ENCODE peak calls at places on chromosome 20, in seven cellular contexts. A is K562, J is IMR-90, M is tibial nerve, N is gastrocnemius medialis, G is breast epithelium, X is HepG2. R is an unnamed sample.

GRCh38 chr20:32626859-32627636 is 41.9 kb upstream of the NOL4L start:
- DNase-seq in A (no peak), J (no peak), M (no peak), N (no peak), G (no peak), X (no peak), R (no peak)

GRCh38 chr20:63488331-63489251 is 10.3 kb downstream of the EEF1A2 start:
- DNase-seq in A (no peak), J (no peak), M (no peak), N (no peak), G (no peak), X (no peak), R (no peak)

GRCh38 chr20:17520583-17520982 is 10.6 kb downstream of the BFSP1 start:
- DNase-seq in A (no peak), J (no peak), M (no peak), N (no peak), G (no peak), X (no peak), R (no peak)

GRCh38 chr20:21104466-21104761 is 1.7 kb downstream of the LINC00237 start:
- DNase-seq in A (no peak), J (no peak), M (no peak), N (no peak), G (no peak), X (no peak), R (no peak)

GRCh38 chr20:58010666-58011065 is 217.8 kb downstream of the ANKRD60 start:
- DNase-seq in A (no peak), J (no peak), M (no peak), N (no peak), G (no peak), X (no peak), R (no peak)

GRCh38 chr20:51631011-51631950 is 88.8 kb upstream of the NFATC2 start:
- DNase-seq in A (peak; percentile 31), J (peak; percentile 99), M (peak; percentile 83), N (peak; percentile 61), G (peak; percentile 80), X (peak; percentile 28), R (peak; percentile 93)

GRCh38 chr20:59144179-59144830 is 19.3 kb upstream of the ZNF831 start:
- DNase-seq in A (no peak), J (no peak), M (no peak), N (no peak), G (no peak), X (no peak), R (no peak)

GRCh38 chr20:10864076-10864672 is 190.4 kb upstream of the JAG1 start:
- DNase-seq in A (no peak), J (no peak), M (peak; percentile 23), N (no peak), G (no peak), X (no peak), R (no peak)

GRCh38 chr20:44182863-44183262 is 4.1 kb downstream of the JPH2 start:
- DNase-seq in A (no peak), J (no peak), M (no peak), N (no peak), G (no peak), X (no peak), R (no peak)

GRCh38 chr20:5784735-5785134 is 34.5 kb downstream of the SHLD1 start:
- DNase-seq in A (peak; percentile 82), J (no peak), M (no peak), N (no peak), G (no peak), X (no peak), R (no peak)

GRCh38 chr20:49989234-49990065 is 6.7 kb downstream of the SNAI1 start:
- DNase-seq in A (peak; percentile 28), J (peak; percentile 87), M (peak; percentile 72), N (peak; percentile 66), G (no peak), X (no peak), R (no peak)

GRCh38 chr20:50546729-50547314 is 36.6 kb downstream of the PTPN1 start:
- DNase-seq in A (no peak), J (no peak), M (no peak), N (no peak), G (no peak), X (no peak), R (no peak)

GRCh38 chr20:19757973-19758887 is at the start of gene RIN2:
- DNase-seq in A (peak; percentile 7), J (peak; percentile 87), M (peak; percentile 81), N (peak; percentile 89), G (peak; percentile 89), X (peak; percentile 86), R (peak; percentile 93)

GRCh38 chr20:37901667-37902503 is 1.0 kb upstream of the VSTM2L start:
- DNase-seq in A (peak; percentile 89), J (peak; percentile 60), M (no peak), N (peak; percentile 45), G (peak; percentile 19), X (peak; percentile 61), R (no peak)

GRCh38 chr20:8020314-8021079 is 936 bp upstream of the TMX4 start:
- DNase-seq in A (no peak), J (no peak), M (no peak), N (no peak), G (no peak), X (peak; percentile 23), R (no peak)

GRCh38 chr20:4550740-4551139 is 171.0 kb upstream of the PRND start:
- DNase-seq in A (no peak), J (peak; percentile 56), M (no peak), N (no peak), G (no peak), X (no peak), R (no peak)

GRCh38 chr20:30486103-30486478 is 771.4 kb upstream of the DEFB115 start:
- DNase-seq in A (no peak), J (no peak), M (no peak), N (no peak), G (no peak), X (no peak), R (no peak)

GRCh38 chr20:43945391-43946205 is 30.9 kb downstream of the TOX2 start:
- DNase-seq in A (no peak), J (no peak), M (no peak), N (no peak), G (no peak), X (no peak), R (no peak)

DNA sequence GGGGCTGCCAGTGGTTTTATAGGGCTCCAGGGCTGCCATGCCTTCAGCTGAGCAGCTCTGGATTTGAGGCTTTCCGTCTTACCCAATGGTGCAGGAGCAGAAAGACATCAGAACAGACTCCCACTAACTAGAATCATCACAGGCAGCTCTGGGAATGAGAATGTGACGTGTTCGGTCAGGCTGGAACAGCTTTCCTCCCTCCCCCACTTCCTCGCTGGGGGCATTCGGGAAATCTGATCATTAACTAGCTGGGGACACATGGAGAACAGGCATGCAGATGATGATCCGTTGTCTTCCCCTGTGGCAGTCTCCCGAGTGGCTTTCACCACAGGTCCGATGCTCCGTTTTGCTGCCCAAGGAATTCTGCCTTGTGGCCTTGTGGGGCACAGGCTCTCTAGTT is 5.5 kb upstream of the MTG2 start:
- DNase-seq in A (no peak), J (no peak), M (no peak), N (no peak), G (no peak), X (no peak), R (no peak)
- TF ChIP-seq POLR2A in A (no peak), J (no peak), M (no peak), N (no peak), G (no peak), X (no peak), R (no peak)

GRCh38 chr20:48577557-48577956 is 250.2 kb downstream of the PREX1 start:
- DNase-seq in A (no peak), J (no peak), M (no peak), N (no peak), G (no peak), X (no peak), R (no peak)

GRCh38 chr20:48582361-48582991 is 245.3 kb downstream of the PREX1 start:
- DNase-seq in A (no peak), J (no peak), M (no peak), N (no peak), G (no peak), X (no peak), R (no peak)

GRCh38 chr20:48574383-48574782 is 253.4 kb downstream of the PREX1 start:
- DNase-seq in A (no peak), J (no peak), M (no peak), N (no peak), G (no peak), X (no peak), R (no peak)

GRCh38 chr20:48581167-48581566 is 246.6 kb downstream of the PREX1 start:
- DNase-seq in A (no peak), J (no peak), M (no peak), N (no peak), G (no peak), X (no peak), R (no peak)

DNA sequence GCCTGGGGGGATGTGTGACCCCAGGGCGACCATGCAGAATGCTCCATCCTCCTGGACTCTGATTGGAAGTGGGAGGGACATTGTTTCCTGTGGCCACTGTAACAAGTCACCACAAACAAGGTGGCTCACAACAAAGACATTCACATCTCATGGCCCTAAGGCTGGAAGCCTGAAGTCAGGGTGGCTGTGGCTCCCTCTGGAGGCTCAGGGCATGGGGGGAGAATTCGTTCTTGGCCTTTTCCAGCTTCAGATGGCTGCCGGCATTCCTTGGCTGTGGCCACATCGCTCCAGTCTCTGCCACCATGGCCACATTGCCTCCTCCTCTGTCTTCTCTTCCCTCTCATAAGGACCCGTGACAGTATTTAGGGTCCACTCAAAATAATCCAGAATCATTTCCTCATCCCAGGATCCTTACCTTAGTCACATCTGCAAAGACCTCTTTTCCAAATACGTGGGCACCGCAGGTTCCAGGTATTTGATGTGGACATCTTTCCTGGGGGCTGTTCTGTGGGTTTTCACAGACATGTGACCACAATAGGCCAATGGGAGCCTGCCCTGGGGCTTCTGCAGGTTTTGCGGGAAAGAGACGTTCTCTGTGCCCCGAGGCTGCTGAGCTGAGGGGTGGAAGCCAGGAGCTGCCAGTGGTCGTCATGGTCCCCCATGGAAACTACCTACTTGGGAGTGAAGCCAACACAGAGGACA is 249.3 kb downstream of the PREX1 start:
- DNase-seq in A (no peak), J (no peak), M (no peak), N (no peak), G (no peak), X (no peak), R (no peak)
- TF ChIP-seq CTCF in A (no peak), J (no peak), M (no peak), N (no peak), G (no peak), X (peak; percentile 61), R (no peak)

DNA sequence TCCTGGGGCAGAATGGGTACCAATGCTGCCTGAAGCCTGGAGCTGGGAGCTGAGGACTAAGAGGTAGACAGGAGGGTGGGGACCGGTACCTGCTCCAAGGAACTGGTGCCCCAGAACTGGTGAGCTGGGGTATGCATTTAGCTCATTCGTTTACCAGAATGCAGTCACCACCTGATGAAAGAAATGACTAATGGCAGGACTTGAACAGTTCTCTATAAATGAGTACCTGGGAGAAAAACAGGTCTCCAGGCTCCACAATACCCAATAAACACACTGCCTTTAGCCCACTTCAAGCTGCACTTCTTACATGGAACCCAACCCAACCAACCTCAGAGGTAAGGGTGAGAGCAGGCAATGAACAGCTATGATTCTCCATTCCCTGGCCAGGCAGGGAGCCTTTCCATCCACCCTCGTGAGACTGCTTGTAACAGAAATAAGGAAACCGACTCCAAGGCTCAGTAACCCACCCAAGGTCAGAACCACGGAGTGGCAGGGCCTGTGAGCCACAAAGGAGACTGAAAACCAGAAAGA is 15.4 kb downstream of the FKBP1A start:
- DNase-seq in A (no peak), J (no peak), M (no peak), N (no peak), G (no peak), X (no peak), R (no peak)
- TF ChIP-seq POLR2A in A (no peak), J (no peak), M (no peak), N (no peak), G (no peak), X (no peak), R (no peak)

GRCh38 chr20:25222461-25223178 is 25.3 kb upstream of the PYGB start:
- DNase-seq in A (peak; percentile 26), J (no peak), M (no peak), N (no peak), G (no peak), X (no peak), R (no peak)
- TF ChIP-seq CTCF in A (no peak), J (no peak), M (no peak), N (no peak), G (no peak), X (no peak), R (no peak)

R was measured in esophagus muscularis mucosa.